ENCODE peak calls at places on chromosome 7, in seven cellular contexts. S, R, P, X, Q, U and H are unnamed samples.

GRCh38 chr7:44100458-44101303 is 3.5 kb upstream of the AEBP1 start:
- DNase-seq in P (no peak), S (peak; percentile 65), R (no peak), U (no peak), Q (peak; percentile 89), X (no peak), H (peak; percentile 76)

GRCh38 chr7:108091461-108091831 is 38.7 kb downstream of the LAMB4 start:
- DNase-seq in Q (peak; percentile 63), P (no peak), R (peak; percentile 65), S (no peak), U (no peak), X (no peak), H (no peak)

GRCh38 chr7:30925913-30926312 is 14.3 kb downstream of the AQP1 start:
- DNase-seq in Q (no peak), S (peak; percentile 51), P (no peak), R (no peak), U (no peak), X (peak; percentile 31), H (peak; percentile 2)

GRCh38 chr7:129376076-129376777 is 58.0 kb upstream of the STRIP2 start:
- DNase-seq in Q (peak; percentile 13), X (peak; percentile 82), U (no peak), R (peak; percentile 30), P (no peak), S (no peak), H (no peak)

GRCh38 chr7:121938429-121938996 is 65.6 kb downstream of the PTPRZ1 start:
- DNase-seq in R (no peak), X (no peak), S (no peak), P (no peak), U (no peak), Q (no peak), H (no peak)

GRCh38 chr7:147586526-147586925 is 1004.0 kb upstream of the C7orf33 start:
- DNase-seq in R (no peak), X (no peak), P (no peak), Q (no peak), S (no peak), U (no peak), H (no peak)

GRCh38 chr7:47534322-47535032 is 47.4 kb downstream of the TNS3 start:
- DNase-seq in Q (peak; percentile 63), U (no peak), R (no peak), X (no peak), S (no peak), P (no peak), H (no peak)

GRCh38 chr7:122298131-122298530 is 6.4 kb downstream of the FEZF1 start:
- DNase-seq in S (no peak), U (no peak), P (no peak), R (no peak), Q (no peak), X (no peak), H (no peak)

GRCh38 chr7:137774793-137775201 is 72.0 kb downstream of the DGKI start:
- DNase-seq in S (no peak), R (no peak), X (no peak), P (no peak), U (no peak), Q (peak; percentile 69), H (no peak)

GRCh38 chr7:76509931-76510877 is at the start of gene UPK3B:
- DNase-seq in Q (peak; percentile 27), S (peak; percentile 63), P (no peak), U (no peak), X (no peak), R (no peak), H (no peak)

GRCh38 chr7:36570508-36571219 is 153.6 kb downstream of the AOAH start:
- DNase-seq in U (no peak), Q (no peak), S (no peak), R (no peak), X (no peak), P (no peak), H (no peak)

GRCh38 chr7:128172151-128172550 is 68.9 kb upstream of the LEP start:
- DNase-seq in R (no peak), Q (no peak), X (peak; percentile 36), P (no peak), U (no peak), S (no peak), H (no peak)

GRCh38 chr7:6015917-6016652 is 7.0 kb downstream of the AIMP2 start:
- DNase-seq in Q (peak; percentile 76), P (peak; percentile 86), U (peak; percentile 56), S (peak; percentile 91), X (no peak), R (no peak), H (peak; percentile 82)

GRCh38 chr7:31069880-31070555 is 17.9 kb downstream of the ADCYAP1R1 start:
- DNase-seq in P (no peak), X (no peak), U (no peak), R (no peak), Q (no peak), S (peak; percentile 50), H (no peak)

GRCh38 chr7:463362-464176 is 56.1 kb downstream of the PDGFA start:
- DNase-seq in U (peak; percentile 15), Q (no peak), P (no peak), S (peak; percentile 57), R (no peak), X (peak; percentile 41), H (peak; percentile 34)

DNA sequence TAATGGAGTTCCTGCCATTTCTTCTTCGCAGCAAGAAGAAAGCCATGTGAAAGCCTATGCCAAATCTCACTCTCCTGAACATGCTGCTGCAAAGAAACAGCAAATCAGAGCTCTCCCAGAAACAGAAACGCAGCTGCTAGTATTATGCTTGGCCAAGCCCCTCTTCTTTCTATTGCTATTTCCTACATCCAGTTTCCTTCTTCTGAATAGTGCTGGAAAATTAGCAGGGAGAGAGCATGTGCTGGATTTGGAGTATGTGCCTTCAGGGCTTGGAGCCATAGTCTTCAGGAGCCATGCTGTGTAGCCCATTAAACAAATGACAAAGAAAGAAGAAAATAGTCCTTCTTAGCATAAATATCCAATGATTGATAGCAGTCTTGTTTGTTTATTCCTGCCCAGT is 852.0 kb upstream of the PHF14 start:
- DNase-seq in R (no peak), S (no peak), Q (no peak), X (no peak), U (no peak), P (no peak), H (no peak)
- H3K4me1 ChIP-seq in R (no peaks in the 10 kb centered on the region), S (peaks cover 17% of the 10 kb centered on the region), Q (no peaks in the 10 kb centered on the region), X (no peaks in the 10 kb centered on the region), U (peaks cover 23% of the 10 kb centered on the region), P (no peaks in the 10 kb centered on the region), H (no peaks in the 10 kb centered on the region)

GRCh38 chr7:151125835-151126481 is 39.7 kb downstream of the AGAP3 start:
- DNase-seq in U (no peak), R (no peak), S (no peak), Q (no peak), X (no peak), P (no peak), H (no peak)

GRCh38 chr7:151124205-151124880 is 38.1 kb downstream of the AGAP3 start:
- DNase-seq in Q (no peak), P (no peak), R (no peak), X (no peak), U (no peak), S (no peak), H (peak; percentile 41)

GRCh38 chr7:151123485-151124204 is 37.4 kb downstream of the AGAP3 start:
- DNase-seq in Q (peak; percentile 64), U (peak; percentile 85), R (peak; percentile 65), X (peak; percentile 90), S (peak; percentile 91), P (peak; percentile 83), H (peak; percentile 90)

GRCh38 chr7:151125459-151125834 is 39.2 kb downstream of the AGAP3 start:
- DNase-seq in S (no peak), Q (peak; percentile 26), U (peak; percentile 56), X (no peak), R (no peak), P (no peak), H (peak; percentile 61)

DNA sequence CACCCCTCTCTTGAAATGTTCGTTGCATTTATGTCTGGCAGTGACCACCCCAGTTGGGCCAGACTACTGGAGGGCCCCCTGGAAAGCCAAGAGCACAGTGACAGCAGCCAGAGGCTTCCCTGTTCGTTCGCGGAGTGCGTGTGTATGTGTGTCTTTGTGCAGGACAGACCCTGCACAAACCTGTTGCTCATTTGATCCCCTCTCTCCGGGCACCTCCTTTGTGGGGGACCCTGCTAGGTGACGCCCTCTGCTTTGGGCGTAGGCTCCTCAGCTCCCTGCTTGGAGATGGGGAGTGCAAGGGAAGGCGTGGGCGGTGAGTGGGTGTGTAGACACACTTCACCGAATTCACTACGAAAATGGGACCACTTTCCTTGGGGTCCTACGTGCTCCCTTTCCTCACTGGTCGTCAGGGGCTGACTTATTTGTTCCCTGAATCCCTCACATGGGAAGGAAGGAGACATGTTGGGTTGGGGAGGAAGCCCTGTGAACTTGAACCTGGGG is 38.7 kb downstream of the AGAP3 start:
- DNase-seq in X (no peak), Q (no peak), S (no peak), U (no peak), R (no peak), P (no peak), H (peak; percentile 39)
- H3K4me3 ChIP-seq in X (peak overlapping the region; percentile 50), Q (no peak overlapping the region), S (no peak overlapping the region), U (peak overlapping the region; percentile 60), R (no peak overlapping the region), P (peak overlapping the region; percentile 64), H (no peak overlapping the region)

GRCh38 chr7:93920496-93921189 is 892 bp upstream of the GNG11 start:
- DNase-seq in X (no peak), Q (no peak), P (no peak), R (no peak), S (no peak), U (no peak), H (no peak)

GRCh38 chr7:93921190-93921585 is 347 bp upstream of the GNG11 start:
- DNase-seq in X (no peak), R (no peak), P (no peak), S (no peak), Q (no peak), U (no peak), H (no peak)

GRCh38 chr7:93921607-93922446 is at the start of gene GNG11:
- DNase-seq in X (peak; percentile 69), R (no peak), P (peak; percentile 84), U (peak; percentile 87), S (peak; percentile 91), Q (peak; percentile 80), H (peak; percentile 95)

GRCh38 chr7:93923946-93924345 is 2.4 kb downstream of the GNG11 start:
- DNase-seq in R (no peak), U (no peak), S (no peak), X (no peak), Q (peak; percentile 55), P (no peak), H (no peak)

GRCh38 chr7:93923291-93923690 is 1.8 kb downstream of the GNG11 start:
- DNase-seq in Q (no peak), R (no peak), U (no peak), P (no peak), S (no peak), X (no peak), H (no peak)
- H3K27ac ChIP-seq in Q (peak overlapping the region; percentile 0), R (no peak overlapping the region), U (peak overlapping the region; percentile 83), P (peak overlapping the region; percentile 69), S (peak overlapping the region; percentile 89), X (peak overlapping the region; percentile 84), H (no peak overlapping the region)

DNA sequence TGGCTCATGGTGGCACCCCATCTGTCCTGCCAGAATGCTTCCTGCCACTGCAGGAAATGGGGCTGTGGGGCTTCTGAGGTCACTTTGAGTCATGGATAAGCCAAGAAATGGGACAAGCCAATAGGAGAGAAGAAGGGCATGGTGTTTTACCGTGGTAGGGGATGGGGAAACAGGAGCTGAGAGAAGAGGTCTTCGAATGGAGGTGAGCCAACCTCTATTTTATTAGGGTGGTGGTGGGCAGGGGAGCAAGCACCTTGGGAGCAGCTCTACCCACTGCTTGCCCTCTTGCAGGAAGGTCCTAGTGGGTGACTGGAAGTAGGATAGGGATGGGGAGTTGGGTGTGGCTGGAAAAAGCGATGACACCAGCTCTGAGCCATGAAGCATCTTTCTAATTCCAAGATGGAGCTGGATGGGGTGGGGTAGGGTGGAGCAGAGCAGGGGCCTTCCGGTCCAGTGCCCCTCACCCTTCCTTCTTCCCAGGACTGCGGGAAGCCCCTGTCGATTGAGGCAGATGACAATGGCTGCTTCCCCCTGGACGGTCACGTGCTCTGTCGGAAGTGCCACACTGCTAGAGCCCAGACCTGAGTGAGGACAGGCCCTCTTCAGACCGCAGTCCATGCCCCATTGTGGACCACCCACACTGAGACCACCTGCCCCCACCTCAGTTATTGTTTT is 9.1 kb downstream of the ZYX start:
- DNase-seq in X (no peak), R (no peak), P (no peak), Q (no peak), U (no peak), S (no peak), H (no peak)
- H3K4me1 ChIP-seq in X (peaks cover 11% of the 10 kb centered on the region), R (peaks cover 69% of the 10 kb centered on the region), P (peaks cover 25% of the 10 kb centered on the region), Q (peaks cover 47% of the 10 kb centered on the region), U (peaks cover 75% of the 10 kb centered on the region), S (peaks cover 81% of the 10 kb centered on the region), H (peaks cover 26% of the 10 kb centered on the region)